ENCODE peak calls at places on chromosomes 12 and 14, in five cellular contexts. M, C, F, V and T are unnamed samples.
A peak's percentile ranks its signal among the peaks of the same experiment; 100 is the strongest.

GRCh38 chr14:87483651-87484260 is 509.2 kb downstream of the GALC start:
- DNase-seq in M (no peak), C (no peak), V (no peak), F (peak; percentile 4), T (no peak)

GRCh38 chr14:59847711-59848110 is 22.9 kb downstream of the RTN1 start:
- DNase-seq in C (no peak), F (no peak), V (no peak), M (no peak), T (no peak)

GRCh38 chr12:76623929-76624328 is 64.4 kb upstream of the OSBPL8 start:
- DNase-seq in C (no peak), F (no peak), M (no peak), V (no peak), T (no peak)

GRCh38 chr12:51793201-51793600 is 55.3 kb downstream of the FIGNL2 start:
- DNase-seq in M (no peak), C (no peak), V (no peak), F (no peak), T (no peak)

GRCh38 chr12:47750229-47750798 is 8.4 kb downstream of the RAPGEF3 start:
- DNase-seq in V (no peak), F (no peak), M (no peak), C (no peak), T (no peak)

GRCh38 chr12:12560587-12561304 is 1.9 kb downstream of the DUSP16 start:
- DNase-seq in F (peak; percentile 85), C (peak; percentile 36), M (no peak), V (peak; percentile 74), T (peak; percentile 58)

GRCh38 chr12:6819069-6820030 is 2.3 kb upstream of the GPR162 start:
- DNase-seq in C (no peak), M (no peak), V (no peak), F (no peak), T (no peak)

GRCh38 chr12:85606455-85606854 is 229.8 kb downstream of the RASSF9 start:
- DNase-seq in F (no peak), C (no peak), M (no peak), V (no peak), T (no peak)

GRCh38 chr14:104343690-104344640 is 205.6 kb downstream of the KIF26A start:
- DNase-seq in M (no peak), F (no peak), V (peak; percentile 13), C (no peak), T (no peak)

GRCh38 chr12:91133871-91134270 is 22.6 kb upstream of the LUM start:
- DNase-seq in F (no peak), V (no peak), C (no peak), M (no peak), T (no peak)

DNA sequence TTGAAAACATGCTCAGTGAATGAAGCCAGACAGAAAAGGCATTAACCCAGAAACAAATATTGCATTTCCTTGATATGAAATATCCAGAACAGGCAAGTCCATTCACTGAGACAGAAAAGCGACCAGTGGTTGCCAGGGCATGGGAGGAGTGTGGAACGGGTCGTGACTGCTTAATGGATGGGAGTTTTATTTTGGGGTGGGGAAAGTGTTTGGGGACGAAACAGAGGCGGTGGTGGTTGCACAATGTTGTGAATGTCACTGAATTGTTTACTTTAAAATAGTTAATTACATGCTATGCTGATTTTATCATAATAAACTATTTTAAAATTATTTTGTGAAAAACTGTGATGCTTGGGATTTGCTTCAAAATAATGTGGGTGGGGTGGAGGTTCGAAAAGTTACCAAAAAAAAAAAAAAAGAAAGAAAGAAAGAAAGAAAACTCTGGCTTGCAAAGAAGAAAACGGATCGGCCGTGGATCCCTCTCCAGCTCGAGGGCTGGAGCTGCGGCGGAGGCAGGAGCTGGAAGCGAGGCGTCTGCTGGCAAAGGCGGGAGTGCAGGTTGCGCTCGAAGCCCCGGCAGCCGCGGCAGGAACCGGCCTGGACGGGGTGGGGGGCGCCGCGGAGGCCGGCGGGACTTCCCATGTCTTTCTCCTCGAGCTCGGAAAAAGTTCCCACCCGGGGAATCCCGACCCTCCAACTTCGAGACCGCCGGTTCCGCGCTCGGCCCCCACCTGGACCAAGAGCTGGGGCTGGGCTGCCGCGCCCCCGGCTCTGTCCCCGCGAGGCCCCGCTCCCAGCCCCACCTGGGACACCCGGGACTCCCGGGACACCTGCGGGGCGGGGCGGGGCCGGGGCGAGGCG is 524 bp upstream of the P2RX2 start:
- DNase-seq in M (no peak), C (no peak), V (no peak), F (no peak), T (no peak)
- TF ChIP-seq POLR2A in M (no peak), C (no peak), V (no peak), F (no peak), T (no peak)

GRCh38 chr14:45118594-45118993 is 15.7 kb downstream of the FKBP3 start:
- DNase-seq in M (no peak), V (no peak), C (no peak), F (no peak), T (no peak)
- H3K36me3 ChIP-seq in M (peaks cover 100% of the 10 kb centered on the region), V (no peaks in the 10 kb centered on the region), C (no peaks in the 10 kb centered on the region), F (no peaks in the 10 kb centered on the region), T (no peaks in the 10 kb centered on the region)

GRCh38 chr12:132587781-132588180 is 22.6 kb downstream of the LRCOL1 start:
- DNase-seq in C (no peak), F (no peak), M (no peak), V (no peak), T (no peak)

GRCh38 chr12:132586929-132587328 is 23.5 kb downstream of the LRCOL1 start:
- DNase-seq in V (no peak), M (no peak), F (no peak), C (no peak), T (no peak)

GRCh38 chr12:132588821-132589669 is 21.3 kb downstream of the LRCOL1 start:
- DNase-seq in V (no peak), M (no peak), C (no peak), F (no peak), T (no peak)

GRCh38 chr12:132589856-132590255 is 20.5 kb downstream of the LRCOL1 start:
- DNase-seq in M (no peak), V (no peak), C (no peak), F (no peak), T (no peak)

DNA sequence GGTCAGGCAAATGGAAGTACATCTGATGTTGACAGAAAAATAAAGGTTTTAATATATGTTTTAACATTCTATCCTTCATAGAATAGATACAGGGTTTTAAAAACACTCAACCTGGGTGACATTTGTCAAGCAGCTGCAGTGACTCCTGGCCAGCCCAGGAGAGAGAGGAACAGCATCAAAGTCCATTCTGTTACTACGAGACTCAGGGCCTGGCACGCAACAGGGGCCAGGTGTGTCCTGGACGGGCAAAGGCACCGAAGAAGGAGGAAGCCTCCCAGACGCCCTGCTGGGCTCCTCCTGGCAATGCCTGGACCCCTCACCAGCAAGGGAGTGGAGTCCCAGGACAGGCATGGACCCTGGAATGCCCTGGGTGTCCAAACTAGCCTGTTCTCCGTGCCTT is 22.1 kb downstream of the LRCOL1 start:
- DNase-seq in V (no peak), M (no peak), F (no peak), C (no peak), T (no peak)
- TF ChIP-seq CTCF in V (no peak), M (no peak), F (no peak), C (no peak), T (no peak)

DNA sequence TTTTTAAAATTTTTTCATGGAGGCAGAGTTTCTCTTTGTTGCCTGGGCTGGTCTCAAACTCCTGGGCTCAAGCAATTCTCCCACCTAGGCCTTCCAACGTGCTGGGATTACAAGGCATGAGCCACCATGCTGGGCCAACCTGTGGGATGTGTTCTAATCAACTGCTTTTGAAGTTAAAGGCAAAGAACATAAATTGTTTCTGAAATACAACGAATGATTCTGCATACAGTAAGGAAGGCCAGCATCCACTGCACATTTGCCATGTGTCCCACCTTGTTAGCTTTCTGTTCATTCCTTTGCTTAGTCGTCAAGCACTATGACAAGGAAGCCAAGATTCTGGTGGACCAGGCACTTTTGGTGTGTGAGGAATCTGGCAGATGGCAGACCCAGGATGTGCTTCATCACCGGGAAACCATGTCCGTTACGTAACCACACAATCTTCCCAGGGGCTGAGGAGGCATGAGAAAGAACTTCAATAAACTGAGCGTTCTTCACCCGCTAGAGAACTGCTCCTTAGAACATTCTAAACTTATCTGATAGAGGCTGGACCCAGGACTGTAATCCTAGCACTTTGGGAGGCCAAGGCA is 24.5 kb downstream of the MOK start:
- DNase-seq in F (no peak), C (no peak), M (no peak), V (no peak), T (no peak)
- TF ChIP-seq POLR2A in F (no peak), C (no peak), M (no peak), V (no peak), T (no peak)

GRCh38 chr14:67784244-67784823 is 32.1 kb downstream of the ZFYVE26 start:
- DNase-seq in C (no peak), M (no peak), F (no peak), V (no peak), T (no peak)

GRCh38 chr14:67782090-67782489 is 34.3 kb downstream of the ZFYVE26 start:
- DNase-seq in F (no peak), M (no peak), V (no peak), C (no peak), T (no peak)

GRCh38 chr14:67785270-67786109 is 30.9 kb downstream of the ZFYVE26 start:
- DNase-seq in M (no peak), V (no peak), C (no peak), F (no peak), T (no peak)

GRCh38 chr14:67787673-67788072 is 28.7 kb downstream of the ZFYVE26 start:
- DNase-seq in V (no peak), C (no peak), M (no peak), F (no peak), T (no peak)
- H3K36me3 ChIP-seq in V (no peaks in the 10 kb centered on the region), C (no peaks in the 10 kb centered on the region), M (peaks cover 100% of the 10 kb centered on the region), F (peaks cover 7% of the 10 kb centered on the region), T (no peaks in the 10 kb centered on the region)

GRCh38 chr12:3291939-3292338 is 199.1 kb upstream of the PRMT8 start:
- DNase-seq in F (no peak), C (no peak), M (no peak), V (no peak), T (no peak)

GRCh38 chr12:3293013-3293412 is 198.0 kb upstream of the PRMT8 start:
- DNase-seq in C (no peak), V (no peak), F (no peak), M (no peak), T (no peak)

GRCh38 chr12:3295225-3295624 is 195.8 kb upstream of the PRMT8 start:
- DNase-seq in F (no peak), C (no peak), M (no peak), V (no peak), T (no peak)

GRCh38 chr12:3294481-3294911 is 196.5 kb upstream of the PRMT8 start:
- DNase-seq in M (no peak), F (peak; percentile 32), V (no peak), C (no peak), T (no peak)

DNA sequence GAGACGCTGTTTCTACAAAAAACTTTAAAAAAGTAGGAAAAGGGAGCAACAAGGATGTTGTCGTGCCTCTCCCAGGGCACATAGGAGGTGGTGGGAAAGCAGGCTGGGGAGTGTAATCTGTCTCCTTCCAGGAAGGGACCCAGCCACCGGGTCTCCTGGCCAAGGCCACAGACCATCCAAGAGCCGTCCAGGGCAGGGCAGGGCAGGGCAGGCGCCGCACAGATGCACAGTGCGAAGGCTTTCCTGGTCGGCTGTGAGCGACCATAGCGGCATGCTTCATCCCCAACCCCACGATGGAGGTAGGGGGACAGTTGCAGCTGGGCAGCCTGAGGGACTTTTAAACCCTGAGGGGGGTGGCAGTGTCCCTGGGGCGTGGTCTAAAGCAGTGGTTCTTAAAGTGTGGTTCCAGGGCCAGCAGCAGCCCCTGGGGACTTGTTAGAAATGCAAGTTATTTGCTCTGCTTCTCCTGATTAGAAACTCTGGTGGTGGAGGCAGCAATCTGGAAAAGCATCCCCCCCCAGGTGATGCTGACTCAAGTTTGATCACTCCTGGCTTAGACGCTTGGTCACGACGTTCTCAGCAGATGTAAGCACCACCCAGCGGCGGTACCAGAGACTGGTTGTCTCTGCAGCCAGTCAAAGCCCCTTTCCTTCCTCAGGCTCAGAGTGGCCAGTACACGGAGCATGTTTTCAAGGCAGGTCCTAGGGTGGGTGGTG is 197.4 kb upstream of the PRMT8 start:
- DNase-seq in F (no peak), C (no peak), V (no peak), M (no peak), T (peak; percentile 46)
- TF ChIP-seq CTCF in F (no peak), C (no peak), V (no peak), M (no peak), T (no peak)